ENCODE peak calls at places on chromosomes 12 and 14, in nine cellular contexts. A is WERI-Rb-1, P is cardiac muscle cell, D is lower lobe of right lung, E is neural progenitor cell, W is AG04450, X is fibroblast of lung, Q is sigmoid colon, Z is trophoblast cell. H is an unnamed sample.

GRCh38 chr14:87045241-87045640 is 947.7 kb downstream of the GALC start:
- DNase-seq in A (no peak), P (no peak), D (no peak), E (no peak), W (no peak), X (peak; percentile 10), Q (no peak), Z (no peak), H (no peak)

GRCh38 chr12:79326225-79326624 is 364.5 kb downstream of the PAWR start:
- DNase-seq in A (no peak), P (no peak), D (no peak), E (no peak), W (no peak), X (no peak), Q (no peak), Z (no peak), H (no peak)

GRCh38 chr12:77231548-77231947 is 166.2 kb upstream of the E2F7 start:
- DNase-seq in A (no peak), P (no peak), D (peak; percentile 64), E (no peak), W (peak; percentile 15), X (peak; percentile 91), Q (peak; percentile 82), Z (no peak), H (no peak)

GRCh38 chr12:116631619-116632018 is 72.4 kb downstream of the MAP1LC3B2 start:
- DNase-seq in A (no peak), P (no peak), D (no peak), E (no peak), W (no peak), X (no peak), Q (no peak), Z (no peak), H (peak; percentile 54)

GRCh38 chr14:30977752-30978151 is 47.7 kb upstream of the AP4S1 start:
- DNase-seq in A (no peak), P (no peak), D (no peak), E (no peak), W (no peak), X (no peak), Q (no peak), Z (no peak), H (no peak)

GRCh38 chr14:74459289-74459946 is 33.4 kb upstream of the SYNDIG1L start:
- DNase-seq in A (peak; percentile 85), P (peak; percentile 47), D (no peak), E (peak; percentile 71), W (peak; percentile 8), X (peak; percentile 55), Q (no peak), Z (peak; percentile 20), H (peak; percentile 73)

GRCh38 chr12:14716848-14717444 is 20.5 kb upstream of the GUCY2C start:
- DNase-seq in A (peak; percentile 49), P (peak; percentile 32), D (no peak), E (peak; percentile 61), W (no peak), X (peak; percentile 36), Q (no peak), Z (peak; percentile 35), H (peak; percentile 58)

GRCh38 chr12:106114084-106115068 is 24.4 kb downstream of the NUAK1 start:
- DNase-seq in A (no peak), P (no peak), D (no peak), E (no peak), W (no peak), X (no peak), Q (peak; percentile 75), Z (no peak), H (no peak)

GRCh38 chr12:46145881-46146280 is 123.0 kb downstream of the SLC38A1 start:
- DNase-seq in A (no peak), P (no peak), D (no peak), E (no peak), W (no peak), X (no peak), Q (no peak), Z (no peak), H (no peak)

GRCh38 chr12:46942579-46942978 is 116.8 kb upstream of the SLC38A4 start:
- DNase-seq in A (no peak), P (no peak), D (no peak), E (no peak), W (no peak), X (peak; percentile 82), Q (no peak), Z (peak; percentile 47), H (no peak)

GRCh38 chr14:103016071-103016470 is 41.3 kb downstream of the CDC42BPB start:
- DNase-seq in A (no peak), P (no peak), D (no peak), E (no peak), W (no peak), X (no peak), Q (no peak), Z (no peak), H (peak; percentile 50)

GRCh38 chr12:129901256-129901655 is 2.6 kb downstream of the TMEM132D start:
- DNase-seq in A (no peak), P (no peak), D (no peak), E (no peak), W (no peak), X (peak; percentile 79), Q (no peak), Z (no peak), H (no peak)

GRCh38 chr12:92696240-92696639 is 6.5 kb upstream of the PLEKHG7 start:
- DNase-seq in A (no peak), P (no peak), D (peak; percentile 49), E (no peak), W (peak; percentile 21), X (peak; percentile 29), Q (no peak), Z (no peak), H (no peak)

GRCh38 chr12:120412421-120412820 is 25.5 kb upstream of the COX6A1 start:
- DNase-seq in A (no peak), P (no peak), D (no peak), E (no peak), W (no peak), X (no peak), Q (no peak), Z (no peak), H (no peak)

GRCh38 chr14:77031680-77032482 is 3.4 kb upstream of the IRF2BPL start:
- DNase-seq in A (no peak), P (no peak), D (no peak), E (no peak), W (no peak), X (peak; percentile 85), Q (peak; percentile 91), Z (peak; percentile 56), H (peak; percentile 38)

GRCh38 chr12:13106666-13107065 is 3.2 kb upstream of the GSG1 start:
- DNase-seq in A (no peak), P (no peak), D (no peak), E (no peak), W (no peak), X (no peak), Q (no peak), Z (no peak), H (no peak)

GRCh38 chr14:76067536-76067935 is 82.0 kb downstream of the IFT43 start:
- DNase-seq in A (no peak), P (no peak), D (no peak), E (no peak), W (no peak), X (no peak), Q (no peak), Z (no peak), H (no peak)

GRCh38 chr14:75013290-75013689 is 10.6 kb downstream of the EIF2B2 start:
- DNase-seq in A (no peak), P (no peak), D (no peak), E (no peak), W (no peak), X (no peak), Q (no peak), Z (no peak), H (no peak)

GRCh38 chr12:131028587-131029338 is 75.1 kb downstream of the ADGRD1 start:
- DNase-seq in A (no peak), P (no peak), D (peak; percentile 68), E (no peak), W (no peak), X (no peak), Q (no peak), Z (peak; percentile 62), H (no peak)

GRCh38 chr14:73283592-73284379 is 46.5 kb downstream of the PAPLN start:
- DNase-seq in A (no peak), P (peak; percentile 33), D (no peak), E (peak; percentile 76), W (no peak), X (peak; percentile 43), Q (no peak), Z (no peak), H (peak; percentile 60)

GRCh38 chr14:89672636-89673279 is 255.7 kb upstream of the FOXN3 start:
- DNase-seq in A (no peak), P (peak; percentile 74), D (no peak), E (no peak), W (no peak), X (no peak), Q (no peak), Z (no peak), H (no peak)

GRCh38 chr12:26271889-26272492 is 76.6 kb downstream of the SSPN start:
- DNase-seq in A (no peak), P (peak; percentile 28), D (peak; percentile 57), E (no peak), W (peak; percentile 86), X (peak; percentile 94), Q (peak; percentile 89), Z (peak; percentile 27), H (no peak)
- H3K4me3 ChIP-seq in A (no peak overlapping the region), P (no peak overlapping the region), D (no peak overlapping the region), E (no peak overlapping the region), W (no peak overlapping the region), X (no peak overlapping the region), Q (no peak overlapping the region), Z (no peak overlapping the region), H (no peak overlapping the region)

DNA sequence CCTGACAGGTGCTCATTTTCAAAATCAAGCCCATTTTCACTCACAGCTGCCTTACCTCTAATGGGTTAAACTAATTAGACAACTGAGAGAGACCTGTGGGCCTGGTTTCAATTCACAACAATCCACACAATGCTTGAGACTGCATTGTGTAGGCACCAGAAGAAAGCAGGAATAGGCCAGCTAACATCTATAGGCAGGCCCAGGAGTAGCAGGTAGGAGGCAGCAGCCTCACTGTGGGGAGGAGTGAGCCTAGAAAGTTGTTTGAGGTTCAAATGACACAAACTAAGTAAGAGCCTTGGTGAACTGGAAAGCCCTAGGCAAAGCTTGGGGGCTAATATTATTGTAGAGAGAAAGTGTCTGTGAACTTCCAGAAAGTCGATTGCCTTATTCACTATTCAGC is 289.5 kb upstream of the CCDC196 start:
- DNase-seq in A (no peak), P (no peak), D (no peak), E (peak; percentile 17), W (no peak), X (no peak), Q (no peak), Z (no peak), H (peak; percentile 21)
- H3K27me3 ChIP-seq in A (no peaks in the 10 kb centered on the region), P (no peaks in the 10 kb centered on the region), D (no peaks in the 10 kb centered on the region), E (no peaks in the 10 kb centered on the region), W (no peaks in the 10 kb centered on the region), X (no peaks in the 10 kb centered on the region), Q (no peaks in the 10 kb centered on the region), Z (no peaks in the 10 kb centered on the region), H (no peaks in the 10 kb centered on the region)

DNA sequence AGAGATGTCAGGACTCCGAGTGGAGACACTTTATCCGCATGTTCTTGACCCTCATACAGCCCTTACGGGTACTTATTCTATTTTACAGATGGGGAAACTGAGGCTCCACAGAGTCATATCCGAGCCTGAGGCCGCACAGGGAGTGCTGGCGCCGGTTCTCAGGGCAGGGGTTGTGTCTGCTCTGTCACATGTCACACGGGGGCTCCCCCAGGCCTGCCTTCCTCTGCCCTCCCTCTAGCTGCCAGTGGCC is 988 bp upstream of the INF2 start:
- DNase-seq in A (no peak), P (no peak), D (no peak), E (no peak), W (no peak), X (no peak), Q (no peak), Z (no peak), H (no peak)
- H3K4me3 ChIP-seq in A (no peak overlapping the region), P (no peak overlapping the region), D (peak overlapping the region; percentile 93), E (no peak overlapping the region), W (no peak overlapping the region), X (no peak overlapping the region), Q (no peak overlapping the region), Z (no peak overlapping the region), H (no peak overlapping the region)

GRCh38 chr12:48180424-48180823 is 3.0 kb upstream of the CCDC184 start:
- DNase-seq in A (no peak), P (no peak), D (no peak), E (no peak), W (no peak), X (no peak), Q (no peak), Z (no peak), H (no peak)
- H3K27me3 ChIP-seq in A (peaks cover 62% of the 10 kb centered on the region), P (peaks cover 59% of the 10 kb centered on the region), D (peaks cover 74% of the 10 kb centered on the region), E (peaks cover 57% of the 10 kb centered on the region), W (peaks cover 63% of the 10 kb centered on the region), X (peaks cover 57% of the 10 kb centered on the region), Q (peaks cover 75% of the 10 kb centered on the region), Z (peaks cover 24% of the 10 kb centered on the region), H (peaks cover 54% of the 10 kb centered on the region)